ENCODE peak calls at places on chromosome 1, in ten cellular contexts. B, G, E, U, F, K, H, M, A and T are unnamed samples.

GRCh38 chr1:163535807-163536206 is 214.1 kb downstream of the NUF2 start:
- DNase-seq in U (peak), K (peak), E (peak), A (peak), M (no peak), B (no peak), H (no peak), G (no peak), F (peak), T (no peak)

GRCh38 chr1:25433389-25434186 is 2.9 kb downstream of the MACO1 start:
- DNase-seq in A (no peak), K (no peak), M (peak), E (no peak), H (no peak), G (no peak), F (no peak), U (no peak), B (no peak), T (no peak)

GRCh38 chr1:56837244-56837926 is 17.2 kb upstream of the C8A start:
- DNase-seq in G (no peak), H (no peak), K (no peak), E (peak), A (no peak), F (no peak), M (no peak), B (no peak), U (no peak), T (no peak)

GRCh38 chr1:118661769-118662320 is 326.3 kb downstream of the TBX15 start:
- DNase-seq in E (no peak), U (no peak), G (no peak), A (no peak), M (no peak), B (no peak), F (no peak), K (no peak), H (no peak), T (no peak)

GRCh38 chr1:91831132-91831930 is 54.6 kb downstream of the TGFBR3 start:
- DNase-seq in E (no peak), M (no peak), K (no peak), U (no peak), A (no peak), B (no peak), F (no peak), H (no peak), G (no peak), T (no peak)

GRCh38 chr1:39105061-39105840 is 79.1 kb downstream of the NDUFS5 start:
- DNase-seq in M (no peak), B (peak), F (no peak), E (peak), A (peak), G (peak), K (peak), H (peak), U (peak), T (no peak)

GRCh38 chr1:40316595-40317393 is at the start of gene COL9A2:
- DNase-seq in K (peak), B (peak), A (peak), F (peak), M (no peak), G (peak), E (peak), H (peak), U (no peak), T (no peak)

GRCh38 chr1:116420417-116421200 is 47.6 kb downstream of the ATP1A1 start:
- DNase-seq in A (no peak), F (no peak), H (no peak), K (no peak), M (no peak), E (peak), G (no peak), U (no peak), B (no peak), T (no peak)

GRCh38 chr1:196063307-196063706 is 544.9 kb downstream of the KCNT2 start:
- DNase-seq in U (no peak), K (no peak), M (no peak), B (no peak), F (no peak), H (no peak), E (no peak), G (no peak), A (no peak), T (no peak)

GRCh38 chr1:22969224-22969829 is 3.3 kb downstream of the LACTBL1 start:
- DNase-seq in B (no peak), E (peak), U (peak), H (no peak), G (no peak), M (no peak), A (peak), K (peak), F (no peak), T (no peak)

GRCh38 chr1:210663730-210664573 is 335.2 kb downstream of the HHAT start:
- DNase-seq in B (no peak), H (no peak), F (no peak), E (no peak), K (peak), U (no peak), M (no peak), A (peak), G (no peak), T (peak)

GRCh38 chr1:172699111-172699510 is 40.2 kb downstream of the FASLG start:
- DNase-seq in E (peak), G (peak), U (no peak), K (no peak), B (peak), F (no peak), M (no peak), A (no peak), H (no peak), T (no peak)

GRCh38 chr1:198444792-198445191 is 95.7 kb downstream of the ATP6V1G3 start:
- DNase-seq in B (no peak), G (no peak), H (no peak), E (peak), K (no peak), U (no peak), F (no peak), M (no peak), A (no peak), T (no peak)

GRCh38 chr1:91699339-91699970 is 186.5 kb downstream of the TGFBR3 start:
- DNase-seq in G (no peak), K (no peak), A (no peak), F (no peak), E (no peak), H (no peak), B (no peak), M (no peak), U (no peak), T (no peak)

GRCh38 chr1:24952413-24952841 is 22.4 kb upstream of the RUNX3 start:
- DNase-seq in B (no peak), G (no peak), K (no peak), M (no peak), E (no peak), F (peak), U (no peak), H (no peak), A (no peak), T (no peak)

GRCh38 chr1:152907686-152908601 is at the start of gene IVL:
- DNase-seq in K (no peak), G (peak), M (no peak), U (no peak), F (no peak), H (no peak), B (no peak), E (peak), A (no peak), T (no peak)

GRCh38 chr1:245874942-245875580 is 632.0 kb downstream of the SMYD3 start:
- DNase-seq in M (no peak), G (no peak), U (no peak), B (no peak), A (peak), F (no peak), H (no peak), E (no peak), K (peak), T (no peak)

GRCh38 chr1:95002167-95002566 is 70.6 kb downstream of the ALG14 start:
- DNase-seq in M (no peak), H (no peak), B (no peak), G (no peak), A (no peak), K (no peak), F (no peak), U (no peak), E (no peak), T (no peak)

GRCh38 chr1:196400478-196401453 is 207.5 kb downstream of the KCNT2 start:
- DNase-seq in F (no peak), H (no peak), G (no peak), E (peak), M (no peak), U (no peak), B (no peak), K (no peak), A (peak), T (no peak)

GRCh38 chr1:178057131-178057765 is 36.7 kb upstream of the RASAL2 start:
- DNase-seq in E (no peak), U (peak), G (no peak), F (no peak), M (no peak), A (no peak), K (no peak), H (no peak), B (no peak), T (no peak)

GRCh38 chr1:237794071-237794470 is 96.7 kb downstream of the ZP4 start:
- DNase-seq in E (no peak), K (no peak), A (no peak), U (no peak), G (no peak), F (no peak), B (no peak), M (no peak), H (no peak), T (no peak)

GRCh38 chr1:46131093-46131492 is 1.3 kb downstream of the PIK3R3 start:
- DNase-seq in M (no peak), K (no peak), H (no peak), U (no peak), F (peak), E (peak), A (no peak), B (no peak), G (no peak), T (no peak)

GRCh38 chr1:193060938-193061337 is 1.5 kb downstream of the RO60 start:
- DNase-seq in F (peak), U (peak), M (no peak), G (no peak), E (no peak), H (no peak), K (no peak), B (no peak), A (peak), T (no peak)

GRCh38 chr1:172820759-172821158 is 161.9 kb downstream of the FASLG start:
- DNase-seq in A (no peak), E (peak), B (no peak), U (no peak), F (no peak), K (no peak), G (no peak), M (no peak), H (no peak), T (no peak)

GRCh38 chr1:208161656-208162375 is 82.4 kb downstream of the PLXNA2 start:
- DNase-seq in B (no peak), K (no peak), F (no peak), M (no peak), U (no peak), E (no peak), G (no peak), H (no peak), A (peak), T (no peak)

GRCh38 chr1:64515427-64515826 is 45.5 kb downstream of the CACHD1 start:
- DNase-seq in B (no peak), A (peak), F (no peak), M (no peak), H (no peak), E (no peak), U (no peak), G (no peak), K (no peak), T (no peak)

GRCh38 chr1:118253310-118253903 is 68.4 kb upstream of the SPAG17 start:
- DNase-seq in G (no peak), A (peak), B (no peak), K (no peak), H (no peak), F (no peak), M (no peak), U (no peak), E (no peak), T (no peak)